ENCODE peak calls at places on chromosome 22, in six cellular contexts. Z, H, U, X, G and J are unnamed samples.
A peak's percentile ranks its signal among the peaks of the same experiment; 100 is the strongest.

GRCh38 chr22:38989461-38989860 is 7.3 kb downstream of the APOBEC3B start:
- DNase-seq in U (no peak), H (no peak), G (no peak), Z (no peak), X (no peak), J (no peak)

GRCh38 chr22:46070215-46070721 is 80.1 kb upstream of the PPARA start:
- DNase-seq in X (no peak), Z (no peak), G (peak; percentile 17), U (no peak), H (no peak), J (peak; percentile 89)

GRCh38 chr22:48238018-48238915 is 1475.8 kb downstream of the TBC1D22A start:
- DNase-seq in G (no peak), X (no peak), H (no peak), U (no peak), Z (no peak), J (no peak)

GRCh38 chr22:35134637-35135036 is 68.7 kb downstream of the ISX start:
- DNase-seq in Z (no peak), G (no peak), H (no peak), X (no peak), U (no peak), J (no peak)

GRCh38 chr22:29700949-29701927 is 18.6 kb upstream of the CABP7 start:
- DNase-seq in U (no peak), X (no peak), G (peak; percentile 14), H (no peak), Z (peak; percentile 9), J (no peak)

GRCh38 chr22:30247974-30248373 is 1.4 kb upstream of the LIF start:
- DNase-seq in H (no peak), Z (no peak), X (no peak), U (no peak), G (no peak), J (no peak)

GRCh38 chr22:49948958-49949913 is 11.3 kb upstream of the PIM3 start:
- DNase-seq in Z (no peak), G (no peak), X (no peak), H (no peak), U (no peak), J (peak; percentile 96)

GRCh38 chr22:23400286-23400981 is 179.7 kb downstream of the IGLL1 start:
- DNase-seq in U (no peak), G (no peak), H (no peak), Z (no peak), X (no peak), J (peak; percentile 51)

GRCh38 chr22:39997939-39998726 is 3.4 kb downstream of the FAM83F start:
- DNase-seq in Z (no peak), U (no peak), X (no peak), H (no peak), G (no peak), J (no peak)

GRCh38 chr22:28002181-28002700 is 83.2 kb upstream of the PITPNB start:
- DNase-seq in Z (no peak), G (no peak), U (no peak), H (no peak), X (no peak), J (no peak)

GRCh38 chr22:44648085-44648820 is 53.8 kb upstream of the PRR5 start:
- DNase-seq in X (no peak), H (no peak), Z (no peak), U (no peak), G (no peak), J (peak; percentile 57)

GRCh38 chr22:47092896-47093311 is 330.5 kb downstream of the TBC1D22A start:
- DNase-seq in H (no peak), Z (no peak), G (no peak), X (no peak), U (no peak), J (no peak)

GRCh38 chr22:28379075-28379806 is 300.4 kb downstream of the TTC28 start:
- DNase-seq in U (no peak), H (no peak), Z (no peak), G (no peak), X (no peak), J (no peak)

GRCh38 chr22:19940536-19941364 is 822 bp upstream of the COMT start:
- DNase-seq in U (no peak), X (no peak), H (no peak), G (no peak), Z (no peak), J (peak; percentile 64)

GRCh38 chr22:32205974-32206773 is 1.3 kb upstream of the RFPL2 start:
- DNase-seq in Z (no peak), H (no peak), G (no peak), X (no peak), U (no peak), J (no peak)

GRCh38 chr22:26656896-26657851 is at the start of gene MIAT:
- DNase-seq in Z (peak; percentile 63), G (peak; percentile 57), H (peak; percentile 59), X (no peak), U (no peak), J (peak; percentile 67)

GRCh38 chr22:39209756-39210155 is 35.0 kb downstream of the PDGFB start:
- DNase-seq in H (no peak), G (no peak), X (no peak), U (no peak), Z (no peak), J (peak; percentile 60)

GRCh38 chr22:30969532-30970355 is 679 bp downstream of the TUG1 start:
- DNase-seq in U (no peak), G (peak; percentile 36), H (no peak), Z (peak; percentile 35), X (no peak), J (no peak)

GRCh38 chr22:41799486-41800347 is 762 bp upstream of the CCDC134 start:
- DNase-seq in G (peak; percentile 18), X (no peak), U (no peak), Z (no peak), H (no peak), J (peak; percentile 75)

GRCh38 chr22:28111501-28111900 is 192.4 kb upstream of the PITPNB start:
- DNase-seq in Z (no peak), H (no peak), G (no peak), X (no peak), U (no peak), J (no peak)

GRCh38 chr22:42905217-42905616 is 48.1 kb upstream of the ARFGAP3 start:
- DNase-seq in H (no peak), Z (no peak), U (no peak), G (no peak), X (no peak), J (peak; percentile 70)

GRCh38 chr22:21047730-21048129 is 2.0 kb downstream of the LRRC74B start:
- DNase-seq in Z (no peak), X (no peak), H (no peak), U (no peak), G (no peak), J (no peak)

GRCh38 chr22:25966448-25966913 is 202.8 kb upstream of the SEZ6L start:
- DNase-seq in X (no peak), H (no peak), Z (no peak), G (no peak), U (no peak), J (no peak)

GRCh38 chr22:37633693-37634504 is 5.6 kb upstream of the SH3BP1 start:
- DNase-seq in G (no peak), X (peak; percentile 9), H (peak; percentile 52), U (no peak), Z (peak; percentile 42), J (peak; percentile 90)

GRCh38 chr22:40654522-40655167 is 18.1 kb upstream of the MRTFA start:
- DNase-seq in Z (no peak), G (no peak), X (no peak), H (no peak), U (peak; percentile 7), J (no peak)

GRCh38 chr22:23791737-23792645 is 5.2 kb downstream of the SMARCB1 start:
- DNase-seq in G (no peak), H (no peak), X (no peak), Z (no peak), U (no peak), J (no peak)

GRCh38 chr22:25666308-25666707 is 75.7 kb upstream of the MYO18B start:
- DNase-seq in Z (no peak), G (no peak), U (no peak), X (no peak), H (no peak), J (peak; percentile 77)

GRCh38 chr22:39030705-39031104 is 9.8 kb downstream of the APOBEC3D start:
- DNase-seq in H (no peak), X (no peak), Z (no peak), U (no peak), G (no peak), J (no peak)

GRCh38 chr22:50139843-50140415 is 30.6 kb upstream of the PANX2 start:
- DNase-seq in H (no peak), U (no peak), X (no peak), G (no peak), Z (no peak), J (no peak)

GRCh38 chr22:42892156-42892555 is 35.1 kb upstream of the ARFGAP3 start:
- DNase-seq in G (no peak), X (no peak), Z (no peak), U (no peak), H (no peak), J (no peak)

GRCh38 chr22:48362736-48363404 is 1464.8 kb downstream of the BRD1 start:
- DNase-seq in Z (no peak), G (no peak), U (no peak), H (no peak), X (no peak), J (no peak)

GRCh38 chr22:39290248-39290720 is 29.1 kb downstream of the RPL3 start:
- DNase-seq in G (no peak), X (no peak), H (no peak), Z (no peak), U (no peak), J (no peak)

GRCh38 chr22:45852826-45853225 is 124.1 kb downstream of the WNT7B start:
- DNase-seq in X (no peak), G (no peak), U (no peak), Z (no peak), H (no peak), J (no peak)